ENCODE peak calls at places on chromosomes 5 and 9, in seven cellular contexts. I is sigmoid colon, U is body of pancreas, B is heart right ventricle, C is esophagus squamous epithelium, V is psoas muscle, O is esophagus muscularis mucosa. W is an unnamed sample.

GRCh38 chr5:77308154-77308960 is 97.9 kb downstream of the PDE8B start:
- DNase-seq in I (no peak), U (no peak), B (no peak), C (no peak), V (no peak), O (no peak), W (peak; percentile 57)

GRCh38 chr5:113806823-113807222 is 293.3 kb downstream of the YTHDC2 start:
- DNase-seq in I (no peak), U (no peak), B (no peak), C (no peak), V (peak; percentile 14), O (no peak), W (no peak)

GRCh38 chr5:73435640-73436534 is 12.7 kb downstream of the FOXD1 start:
- DNase-seq in I (no peak), U (no peak), B (no peak), C (no peak), V (no peak), O (no peak), W (peak; percentile 74)

GRCh38 chr5:159605585-159605984 is 275.3 kb upstream of the IL12B start:
- DNase-seq in I (no peak), U (peak; percentile 64), B (no peak), C (no peak), V (no peak), O (peak; percentile 82), W (no peak)

GRCh38 chr5:5487961-5488360 is 65.5 kb downstream of the ICE1 start:
- DNase-seq in I (no peak), U (no peak), B (no peak), C (no peak), V (no peak), O (no peak), W (no peak)

GRCh38 chr5:113202904-113203716 is 226.5 kb downstream of the DCP2 start:
- DNase-seq in I (peak; percentile 66), U (peak; percentile 11), B (peak; percentile 79), C (no peak), V (peak; percentile 53), O (no peak), W (peak; percentile 91)

GRCh38 chr5:8864053-8864452 is 681.8 kb downstream of the SEMA5A start:
- DNase-seq in I (no peak), U (no peak), B (no peak), C (no peak), V (no peak), O (no peak), W (peak; percentile 86)

GRCh38 chr5:159316519-159317383 is 13.5 kb downstream of the IL12B start:
- DNase-seq in I (no peak), U (peak; percentile 29), B (no peak), C (no peak), V (no peak), O (no peak), W (peak; percentile 82)

GRCh38 chr5:173010547-173011464 is 27.2 kb downstream of the ATP6V0E1 start:
- DNase-seq in I (peak; percentile 76), U (peak; percentile 75), B (peak; percentile 54), C (no peak), V (peak; percentile 40), O (no peak), W (peak; percentile 87)

GRCh38 chr9:20319641-20320337 is 302.5 kb downstream of the MLLT3 start:
- DNase-seq in I (no peak), U (no peak), B (no peak), C (no peak), V (no peak), O (peak; percentile 86), W (no peak)

GRCh38 chr9:125254231-125254630 is 7.4 kb upstream of the GAPVD1 start:
- DNase-seq in I (no peak), U (no peak), B (no peak), C (no peak), V (no peak), O (no peak), W (no peak)

GRCh38 chr9:134733480-134734232 is 92.1 kb downstream of the COL5A1 start:
- DNase-seq in I (peak; percentile 63), U (no peak), B (no peak), C (no peak), V (no peak), O (no peak), W (no peak)

DNA sequence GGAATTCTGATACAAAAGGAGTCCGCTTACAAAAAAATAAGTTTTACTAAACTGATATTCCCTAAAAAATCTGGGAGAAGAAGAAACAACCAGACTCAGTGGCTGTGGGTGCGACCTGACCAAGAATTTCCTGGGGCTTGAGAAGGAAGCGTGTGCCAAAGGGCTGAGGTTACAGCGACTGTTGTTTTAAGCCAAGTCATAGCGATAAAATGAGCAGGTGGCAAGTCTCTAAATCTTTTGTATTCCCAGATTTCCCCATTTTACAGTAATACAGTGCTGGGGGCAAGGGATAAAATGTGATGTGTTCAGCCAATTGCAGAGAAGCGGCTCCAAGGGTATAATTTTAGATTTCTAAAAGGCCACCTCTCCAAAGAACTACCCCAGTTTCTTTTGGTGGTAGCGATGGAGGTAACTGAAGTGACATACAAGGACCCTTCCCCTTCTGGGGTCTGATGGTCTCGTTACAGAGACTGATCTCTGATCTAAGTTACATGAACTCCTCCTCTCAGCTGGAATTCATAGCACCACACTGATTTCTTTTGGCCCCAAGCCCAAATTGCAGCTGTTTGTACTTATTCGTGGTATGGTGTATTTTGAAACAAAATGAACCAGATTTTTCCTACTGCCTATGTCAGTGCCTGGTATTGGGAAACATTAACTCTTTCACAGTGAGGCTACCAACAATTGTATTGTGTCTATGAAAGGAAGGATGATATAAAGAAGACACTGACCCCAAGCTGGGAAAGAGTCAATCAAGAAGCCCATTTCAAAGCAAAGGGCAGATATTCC is 41.6 kb downstream of the LPAR1 start:
- DNase-seq in I (peak; percentile 89), U (peak; percentile 39), B (no peak), C (no peak), V (peak; percentile 45), O (no peak), W (no peak)
- H3K4me1 ChIP-seq in I (no peaks in the 10 kb centered on the region), U (peaks cover 14% of the 10 kb centered on the region), B (peaks cover 33% of the 10 kb centered on the region), C (peaks cover 7% of the 10 kb centered on the region), V (no peaks in the 10 kb centered on the region), O (peaks cover 8% of the 10 kb centered on the region), W (no peaks in the 10 kb centered on the region)

GRCh38 chr5:126492939-126493338 is 69.7 kb downstream of the GRAMD2B start:
- DNase-seq in I (no peak), U (no peak), B (no peak), C (no peak), V (no peak), O (no peak), W (peak; percentile 60)
- TF ChIP-seq CTCF in I (peak; percentile 42), U (peak; percentile 19), B (no peak), C (peak; percentile 22), V (peak; percentile 27), O (peak; percentile 37), W (peak; percentile 69)

GRCh38 chr5:131488463-131488862 is 146.6 kb downstream of the RAPGEF6 start:
- DNase-seq in I (no peak), U (no peak), B (no peak), C (no peak), V (no peak), O (no peak), W (no peak)
- H3K27ac ChIP-seq in I (no peak overlapping the region), U (no peak overlapping the region), B (no peak overlapping the region), C (no peak overlapping the region), V (no peak overlapping the region), O (no peak overlapping the region), W (no peak overlapping the region)

GRCh38 chr5:56479701-56480304 is 246.7 kb upstream of the ANKRD55 start:
- DNase-seq in I (no peak), U (no peak), B (no peak), C (no peak), V (no peak), O (no peak), W (no peak)

GRCh38 chr5:56480305-56481146 is 247.4 kb upstream of the ANKRD55 start:
- DNase-seq in I (peak; percentile 78), U (peak; percentile 62), B (peak; percentile 75), C (no peak), V (peak; percentile 53), O (no peak), W (peak; percentile 83)

GRCh38 chr5:56479126-56479525 is 246.0 kb upstream of the ANKRD55 start:
- DNase-seq in I (no peak), U (no peak), B (no peak), C (no peak), V (no peak), O (no peak), W (no peak)

GRCh38 chr5:56481998-56482698 is 249.0 kb upstream of the ANKRD55 start:
- DNase-seq in I (no peak), U (no peak), B (no peak), C (no peak), V (no peak), O (no peak), W (no peak)

GRCh38 chr5:56481147-56481997 is 248.2 kb upstream of the ANKRD55 start:
- DNase-seq in I (peak; percentile 76), U (peak; percentile 46), B (peak; percentile 72), C (no peak), V (peak; percentile 33), O (no peak), W (peak; percentile 78)
- H3K4me1 ChIP-seq in I (peaks cover 4% of the 10 kb centered on the region), U (peaks cover 41% of the 10 kb centered on the region), B (peaks cover 55% of the 10 kb centered on the region), C (peaks cover 12% of the 10 kb centered on the region), V (no peaks in the 10 kb centered on the region), O (peaks cover 34% of the 10 kb centered on the region), W (peaks cover 5% of the 10 kb centered on the region)

GRCh38 chr9:94061864-94062263 is 22.4 kb upstream of the PTPDC1 start:
- DNase-seq in I (no peak), U (no peak), B (no peak), C (no peak), V (no peak), O (no peak), W (no peak)

GRCh38 chr9:94068257-94068656 is 16.0 kb upstream of the PTPDC1 start:
- DNase-seq in I (no peak), U (no peak), B (no peak), C (no peak), V (no peak), O (no peak), W (no peak)

DNA sequence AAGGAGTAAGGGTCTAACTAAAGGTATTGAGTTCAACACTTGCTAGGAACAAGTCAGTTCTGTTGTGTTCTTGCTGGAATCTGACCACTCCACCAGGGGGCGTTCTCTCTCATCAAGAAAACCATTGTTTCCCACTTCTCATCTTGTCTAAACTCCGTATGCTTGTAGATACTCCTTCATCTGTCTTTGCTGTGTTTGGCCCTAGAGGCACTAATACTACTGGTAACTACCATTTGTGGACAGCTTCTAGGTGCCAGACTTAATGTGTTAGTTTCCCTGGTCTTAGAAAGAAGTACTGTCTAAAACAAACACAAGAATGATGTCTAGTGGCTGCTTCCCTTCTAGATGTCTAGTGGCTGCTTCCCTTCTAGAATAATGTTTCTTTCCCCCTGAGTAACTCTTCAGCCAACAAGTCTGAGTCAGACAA is 18.7 kb upstream of the PTPDC1 start:
- DNase-seq in I (peak; percentile 89), U (peak; percentile 80), B (peak; percentile 40), C (peak; percentile 5), V (peak; percentile 66), O (no peak), W (peak; percentile 91)
- TF ChIP-seq CTCF in I (peak; percentile 80), U (peak; percentile 86), B (peak; percentile 79), C (peak; percentile 88), V (peak; percentile 92), O (peak; percentile 84), W (peak; percentile 95)

DNA sequence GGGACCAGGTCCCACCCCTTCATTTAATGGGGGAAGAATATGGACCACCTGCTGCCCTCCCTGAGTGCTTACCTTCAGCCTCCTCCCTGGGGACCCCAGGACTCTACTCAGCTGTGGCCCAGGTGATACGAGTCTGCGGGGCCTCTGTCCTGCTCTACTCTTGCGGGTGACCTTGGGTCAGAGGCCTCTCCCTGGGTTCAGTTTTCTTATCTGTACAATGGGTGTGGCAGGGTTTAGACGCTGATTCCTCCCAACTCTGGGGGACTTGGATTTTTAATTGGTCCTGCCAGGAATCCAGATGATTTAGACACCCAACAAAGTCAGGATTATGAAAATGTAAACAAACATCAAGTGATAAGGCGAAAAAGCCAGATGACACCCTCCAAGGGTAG is 25.0 kb downstream of the FAM163B start:
- DNase-seq in I (no peak), U (no peak), B (no peak), C (no peak), V (no peak), O (no peak), W (no peak)
- H3K27ac ChIP-seq in I (no peak overlapping the region), U (no peak overlapping the region), B (peak overlapping the region; percentile 12), C (peak overlapping the region; percentile 49), V (no peak overlapping the region), O (no peak overlapping the region), W (no peak overlapping the region)

W was measured in endodermal cell.